ENCODE peak calls at places on chromosomes 16 and 17, in four cellular contexts. A is cardiac fibroblast, L is hippocampal formation, M is memory B cell. S is an unnamed sample.

GRCh38 chr16:19912445-19913305 is 28.0 kb upstream of the GPRC5B start:
- DNase-seq in A (peak), L (no peak), M (no peak), S (no peak)

GRCh38 chr16:55613578-55614333 is 42.0 kb upstream of the SLC6A2 start:
- DNase-seq in A (peak), L (no peak), M (no peak), S (no peak)

GRCh38 chr17:45248132-45248936 is 13.6 kb downstream of the SPATA32 start:
- DNase-seq in A (no peak), L (no peak), M (peak), S (peak)

GRCh38 chr17:29621751-29622194 is 939 bp downstream of the CORO6 start:
- DNase-seq in A (peak), L (no peak), M (no peak), S (no peak)

GRCh38 chr16:11727945-11728543 is 14.6 kb downstream of the TXNDC11 start:
- DNase-seq in A (no peak), L (no peak), M (no peak), S (no peak)

GRCh38 chr16:58628845-58629680 is 563 bp downstream of the CNOT1 start:
- DNase-seq in A (peak), L (peak), M (peak), S (peak)

GRCh38 chr17:4520881-4521600 is 22.4 kb downstream of the SPNS2 start:
- DNase-seq in A (peak), L (no peak), M (no peak), S (no peak)

GRCh38 chr17:61208301-61209098 is 191.1 kb upstream of the TBX2 start:
- DNase-seq in A (peak), L (no peak), M (no peak), S (no peak)

GRCh38 chr17:29562615-29563014 is 4.2 kb downstream of the ABHD15 start:
- DNase-seq in A (no peak), L (no peak), M (no peak), S (no peak)

GRCh38 chr17:79098282-79098867 is 23.8 kb downstream of the ENGASE start:
- DNase-seq in A (no peak), L (no peak), M (no peak), S (peak)

GRCh38 chr17:77451271-77451893 is 310.6 kb downstream of the SEC14L1 start:
- DNase-seq in A (peak), L (peak), M (no peak), S (peak)

GRCh38 chr17:76272541-76273434 is 7.6 kb downstream of the UBALD2 start:
- DNase-seq in A (no peak), L (no peak), M (peak), S (no peak)

GRCh38 chr16:81996664-81997529 is 14.4 kb downstream of the SDR42E1 start:
- DNase-seq in A (peak), L (no peak), M (no peak), S (no peak)

GRCh38 chr16:66471264-66471663 is 44.2 kb downstream of the BEAN1 start:
- DNase-seq in A (no peak), L (no peak), M (no peak), S (no peak)

GRCh38 chr17:10114931-10115535 is 83.4 kb downstream of the GAS7 start:
- DNase-seq in A (peak), L (peak), M (peak), S (no peak)

GRCh38 chr17:6894206-6894528 is 62.6 kb upstream of the TEKT1 start:
- DNase-seq in A (peak), L (no peak), M (no peak), S (peak)

GRCh38 chr17:72162569-72162968 is 41.7 kb downstream of the SOX9 start:
- DNase-seq in A (no peak), L (no peak), M (no peak), S (no peak)

GRCh38 chr17:45757431-45758218 is 26.5 kb upstream of the CRHR1 start:
- DNase-seq in A (no peak), L (no peak), M (no peak), S (no peak)

GRCh38 chr16:9364721-9365693 is 273.6 kb downstream of the HAPSTR1 start:
- DNase-seq in A (no peak), L (peak), M (no peak), S (no peak)